ENCODE peak calls at places on chromosome 1, in seven cellular contexts. C is left ventricle myocardium inferior, X is SK-N-SH, F is lower leg skin, S is neural progenitor cell, I is cardiac fibroblast, R is fibroblast of the aortic adventitia. M is an unnamed sample.

GRCh38 chr1:12810691-12811408 is 19.7 kb downstream of the PRAMEF1 start:
- DNase-seq in C (no peak), X (no peak), F (no peak), S (no peak), I (no peak), R (peak), M (peak)

GRCh38 chr1:7574121-7575040 is 196.7 kb upstream of the VAMP3 start:
- DNase-seq in C (no peak), X (no peak), F (no peak), S (no peak), I (no peak), R (no peak), M (no peak)

GRCh38 chr1:225474439-225474985 is 46.7 kb upstream of the LBR start:
- DNase-seq in C (no peak), X (no peak), F (peak), S (no peak), I (no peak), R (no peak), M (no peak)

GRCh38 chr1:84006574-84006973 is 7.6 kb upstream of the TTLL7 start:
- DNase-seq in C (no peak), X (no peak), F (no peak), S (no peak), I (no peak), R (no peak), M (no peak)

GRCh38 chr1:86259390-86259789 is 102.8 kb upstream of the COL24A1 start:
- DNase-seq in C (no peak), X (no peak), F (no peak), S (no peak), I (peak), R (peak), M (peak)

GRCh38 chr1:205939690-205940330 is 3.4 kb downstream of the SLC26A9 start:
- DNase-seq in C (no peak), X (peak), F (no peak), S (peak), I (no peak), R (no peak), M (no peak)

GRCh38 chr1:115492019-115492595 is 149.7 kb upstream of the VANGL1 start:
- DNase-seq in C (no peak), X (no peak), F (no peak), S (peak), I (no peak), R (no peak), M (no peak)

GRCh38 chr1:206581571-206581981 is 30.7 kb downstream of the EIF2D start:
- DNase-seq in C (peak), X (no peak), F (no peak), S (no peak), I (peak), R (no peak), M (no peak)

GRCh38 chr1:11071463-11072215 is 11.8 kb upstream of the SRM start:
- DNase-seq in C (no peak), X (no peak), F (peak), S (no peak), I (no peak), R (no peak), M (no peak)

GRCh38 chr1:39919545-39919944 is 17.8 kb upstream of the MYCL start:
- DNase-seq in C (no peak), X (peak), F (no peak), S (peak), I (peak), R (peak), M (peak)

GRCh38 chr1:227793948-227794812 is 21.3 kb upstream of the PRSS38 start:
- DNase-seq in C (peak), X (peak), F (peak), S (peak), I (peak), R (peak), M (peak)

GRCh38 chr1:7232936-7233540 is 447.8 kb downstream of the CAMTA1 start:
- DNase-seq in C (no peak), X (no peak), F (peak), S (no peak), I (no peak), R (no peak), M (no peak)

GRCh38 chr1:43585596-43585995 is 54.9 kb downstream of the PTPRF start:
- DNase-seq in C (no peak), X (no peak), F (no peak), S (no peak), I (no peak), R (no peak), M (no peak)

GRCh38 chr1:43583058-43583457 is 52.4 kb downstream of the PTPRF start:
- DNase-seq in C (no peak), X (no peak), F (no peak), S (no peak), I (no peak), R (no peak), M (no peak)

GRCh38 chr1:43582162-43582566 is 51.5 kb downstream of the PTPRF start:
- DNase-seq in C (no peak), X (no peak), F (no peak), S (peak), I (peak), R (peak), M (peak)

GRCh38 chr1:43586136-43586726 is 55.5 kb downstream of the PTPRF start:
- DNase-seq in C (no peak), X (no peak), F (no peak), S (no peak), I (no peak), R (no peak), M (no peak)

DNA sequence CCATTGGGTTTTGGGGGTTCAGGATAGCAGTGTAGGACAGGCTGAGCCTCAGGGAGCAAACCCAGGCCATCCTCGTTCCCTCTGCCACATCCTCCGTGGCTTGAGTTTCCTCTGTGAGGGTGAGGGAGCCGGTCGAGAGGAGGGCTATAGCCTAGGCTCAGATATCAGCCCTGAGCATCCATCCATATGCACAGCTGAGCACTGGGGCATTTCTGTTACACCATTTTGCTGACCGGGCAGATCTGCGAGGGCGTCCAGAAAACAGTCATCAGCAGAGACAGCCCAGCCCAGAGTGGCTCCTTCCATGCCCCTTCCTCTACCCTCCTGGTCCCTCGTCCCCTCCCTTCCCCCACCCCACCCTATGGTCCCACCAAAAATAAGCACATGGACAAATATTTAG is 53.5 kb downstream of the PTPRF start:
- DNase-seq in C (no peak), X (no peak), F (no peak), S (no peak), I (no peak), R (no peak), M (no peak)
- H3K4me3 ChIP-seq in C (no peak), X (no peak), F (no peak), S (no peak), I (no peak), R (no peak), M (no peak)

DNA sequence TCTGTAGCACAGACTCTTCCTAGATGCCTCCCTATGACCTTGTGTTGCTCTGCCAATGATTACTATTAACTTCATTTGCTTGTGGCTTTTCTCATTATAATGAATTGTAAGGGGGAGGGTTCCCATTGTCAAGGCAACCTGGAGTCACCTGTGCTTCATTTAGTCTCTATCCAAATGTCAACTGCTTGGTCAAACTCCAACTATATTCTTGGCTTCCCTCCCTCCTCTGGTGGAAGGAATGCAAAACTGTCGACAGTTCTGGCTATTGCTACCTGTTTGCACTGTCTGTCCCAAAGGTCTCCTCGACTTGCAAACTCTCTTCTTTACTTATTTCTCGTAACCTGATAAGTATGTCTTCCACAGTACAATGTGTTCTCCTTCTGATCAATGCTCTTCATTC is 100.3 kb downstream of the CACNA1E start:
- DNase-seq in C (no peak), X (no peak), F (no peak), S (peak), I (no peak), R (no peak), M (no peak)
- TF ChIP-seq CTCF in C (peak), X (no peak), F (no peak), S (peak), I (no peak), R (no peak), M (no peak)

GRCh38 chr1:232472485-232473041 is 157.4 kb downstream of the SIPA1L2 start:
- DNase-seq in C (no peak), X (no peak), F (no peak), S (no peak), I (peak), R (peak), M (peak)
- H3K4me3 ChIP-seq in C (no peak), X (no peak), F (no peak), S (no peak), I (no peak), R (no peak), M (no peak)

DNA sequence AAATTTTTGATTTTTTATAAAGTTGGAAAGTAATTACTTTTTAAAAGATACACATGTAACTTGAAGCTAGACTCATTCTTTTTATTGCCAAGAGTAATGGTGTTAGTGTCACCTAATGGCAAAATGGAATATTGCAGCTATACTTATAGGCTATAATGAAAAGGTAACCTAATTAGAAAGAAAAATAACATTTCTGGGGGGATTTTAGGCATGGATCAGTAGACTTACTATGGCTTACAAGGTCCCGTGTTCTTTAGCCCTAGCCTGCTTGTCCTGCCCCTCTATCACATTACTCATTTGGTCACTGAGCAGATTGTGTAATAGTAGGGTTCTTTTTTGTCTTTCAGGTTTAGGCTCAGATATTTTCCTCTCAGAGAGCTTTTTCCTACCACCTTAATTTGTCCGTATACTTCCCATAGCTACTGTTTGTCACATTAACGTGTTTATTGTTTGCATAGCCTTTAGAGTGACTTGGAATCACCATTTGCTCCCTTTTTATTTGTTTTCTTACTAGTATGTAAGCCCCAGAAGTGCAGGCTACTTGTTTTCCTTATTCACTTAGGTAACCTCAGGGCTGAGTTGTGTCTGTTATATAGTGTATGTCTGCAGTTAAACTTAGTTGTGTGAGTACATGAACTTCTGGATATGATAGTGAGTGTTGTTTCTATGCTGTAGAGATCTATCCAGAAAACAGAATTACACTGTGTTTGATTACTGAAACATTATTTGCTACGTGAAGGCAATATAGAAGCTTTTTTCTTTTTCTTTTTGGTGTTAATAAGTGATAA is 58.7 kb downstream of the RABGAP1L start:
- DNase-seq in C (no peak), X (peak), F (no peak), S (peak), I (peak), R (peak), M (peak)
- TF ChIP-seq CTCF in C (peak), X (peak), F (no peak), S (peak), I (peak), R (peak), M (peak)

GRCh38 chr1:9438431-9439073 is 100.7 kb upstream of the SLC25A33 start:
- DNase-seq in C (peak), X (no peak), F (peak), S (no peak), I (peak), R (peak), M (peak)

GRCh38 chr1:9440763-9441194 is 98.5 kb upstream of the SLC25A33 start:
- DNase-seq in C (peak), X (no peak), F (no peak), S (no peak), I (no peak), R (no peak), M (no peak)

GRCh38 chr1:9440261-9440660 is 99.0 kb upstream of the SLC25A33 start:
- DNase-seq in C (no peak), X (no peak), F (no peak), S (no peak), I (no peak), R (no peak), M (no peak)

GRCh38 chr1:9437931-9438330 is 101.3 kb upstream of the SLC25A33 start:
- DNase-seq in C (peak), X (no peak), F (peak), S (no peak), I (peak), R (peak), M (peak)

DNA sequence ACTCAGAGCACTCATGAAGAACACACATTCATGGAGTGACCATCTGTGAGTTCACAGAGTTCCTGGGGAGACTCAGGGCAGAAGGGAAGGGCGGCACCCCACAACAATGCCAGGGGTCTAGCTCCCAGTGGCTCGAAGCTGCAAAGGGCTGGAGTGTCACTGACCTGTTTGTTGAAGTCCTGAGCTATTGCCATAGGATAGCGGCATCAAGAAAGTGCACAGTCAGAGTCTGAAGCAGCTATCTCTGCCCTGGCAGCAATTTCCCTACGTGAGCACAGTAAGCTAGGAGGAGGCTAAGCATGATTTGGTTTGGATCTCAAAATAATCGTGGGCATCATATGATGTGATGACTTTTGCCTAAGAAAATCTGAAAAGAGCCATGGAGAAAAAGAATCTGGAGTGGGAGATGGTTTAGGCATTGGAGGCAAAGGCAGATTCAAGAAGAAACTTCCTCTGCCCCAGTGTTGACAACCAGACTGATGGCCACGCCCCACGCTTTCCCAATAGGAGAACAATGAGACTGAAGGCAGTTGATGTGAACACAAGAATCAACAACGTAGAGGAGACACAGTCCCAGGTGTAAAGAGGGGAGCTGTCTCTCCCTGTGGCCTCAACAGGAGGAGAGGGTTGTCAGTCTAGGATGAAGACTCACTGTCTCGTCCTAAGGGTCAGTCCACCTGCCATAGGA is 100.0 kb upstream of the SLC25A33 start:
- DNase-seq in C (no peak), X (no peak), F (peak), S (no peak), I (peak), R (peak), M (peak)
- H3K4me3 ChIP-seq in C (no peak), X (no peak), F (no peak), S (no peak), I (no peak), R (no peak), M (no peak)

GRCh38 chr1:63664742-63665141 is 71.5 kb downstream of the PGM1 start:
- DNase-seq in C (no peak), X (no peak), F (no peak), S (no peak), I (no peak), R (no peak), M (no peak)

GRCh38 chr1:63663301-63663700 is 70.1 kb downstream of the PGM1 start:
- DNase-seq in C (no peak), X (no peak), F (no peak), S (no peak), I (no peak), R (peak), M (no peak)

GRCh38 chr1:63662846-63663245 is 69.6 kb downstream of the PGM1 start:
- DNase-seq in C (no peak), X (no peak), F (no peak), S (no peak), I (peak), R (peak), M (peak)

GRCh38 chr1:63663873-63664272 is 70.7 kb downstream of the PGM1 start:
- DNase-seq in C (no peak), X (no peak), F (no peak), S (no peak), I (no peak), R (peak), M (no peak)

DNA sequence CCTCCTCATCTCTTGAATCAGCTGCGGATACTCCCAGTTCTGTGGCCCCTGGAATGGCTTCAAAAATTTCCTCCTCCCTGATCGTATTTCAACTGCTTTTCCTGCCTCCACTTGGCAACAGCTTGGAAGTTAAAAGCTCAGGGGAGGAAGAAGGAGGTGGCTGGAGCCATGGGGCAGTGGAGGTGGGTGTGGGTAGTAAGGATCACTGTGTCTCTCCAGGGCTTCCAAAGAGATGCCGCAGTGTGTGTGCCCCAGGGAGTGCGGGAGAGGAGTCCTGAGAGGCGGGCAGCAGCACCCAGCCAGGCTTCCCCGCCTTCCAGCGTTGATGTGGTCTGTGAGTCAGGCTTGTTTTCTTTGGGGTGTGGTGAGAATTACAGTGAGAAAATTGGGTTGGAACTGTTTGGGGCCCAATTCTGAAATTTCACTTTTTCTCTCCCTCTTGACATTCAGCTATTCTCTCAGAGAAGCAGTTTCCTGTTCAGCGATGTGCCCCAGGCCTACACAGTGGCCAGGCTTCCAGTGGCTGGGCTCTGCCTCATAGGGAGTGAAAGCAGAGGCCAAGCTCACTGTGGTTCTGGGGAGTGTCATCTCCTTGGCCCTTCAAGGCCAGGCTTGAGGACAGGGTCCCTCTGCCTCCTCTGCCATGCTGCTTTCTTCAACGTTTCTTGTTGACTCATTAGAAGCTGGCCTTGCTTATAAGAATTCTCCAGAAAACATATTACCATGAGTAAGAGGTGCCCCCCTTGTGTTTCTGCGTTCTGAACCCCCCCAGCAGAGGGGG is 69.0 kb downstream of the PGM1 start:
- DNase-seq in C (peak), X (no peak), F (peak), S (no peak), I (peak), R (peak), M (peak)
- TF ChIP-seq CTCF in C (no peak), X (no peak), F (no peak), S (no peak), I (no peak), R (no peak), M (no peak)

GRCh38 chr1:64469121-64469520 is 808 bp upstream of the CACHD1 start:
- DNase-seq in C (no peak), X (no peak), F (no peak), S (no peak), I (no peak), R (no peak), M (no peak)
- H3K4me3 ChIP-seq in C (peak), X (peak), F (no peak), S (peak), I (no peak), R (no peak), M (no peak)

DNA sequence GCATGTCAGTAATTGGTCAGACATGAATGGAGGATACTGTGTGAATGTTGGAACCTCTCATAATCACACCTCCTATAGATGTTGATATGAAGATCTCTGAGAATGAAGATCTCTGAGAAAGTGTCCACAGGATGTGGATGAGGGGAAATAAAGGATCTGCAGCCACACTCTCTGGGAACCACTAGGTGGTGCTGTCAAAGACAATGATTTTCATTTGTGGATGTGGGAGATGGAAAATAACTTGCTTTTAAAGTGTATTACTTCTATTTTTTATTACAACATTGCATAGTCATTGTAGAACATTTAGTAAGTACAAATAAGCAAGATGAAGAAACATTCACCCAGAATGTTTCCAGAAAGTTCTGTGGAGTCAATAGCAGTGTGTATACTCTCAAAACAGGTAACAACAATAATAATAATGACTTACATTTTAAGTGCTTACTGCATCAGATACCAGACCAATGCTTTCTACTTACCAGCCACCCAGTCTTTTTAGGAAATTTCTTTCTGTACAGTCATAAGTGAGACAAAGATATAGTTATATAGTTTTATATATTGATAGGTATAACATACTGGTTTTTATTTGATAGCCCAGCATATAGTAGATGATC is 128.2 kb downstream of the ATG4C start:
- DNase-seq in C (no peak), X (peak), F (no peak), S (peak), I (peak), R (peak), M (peak)
- TF ChIP-seq CTCF in C (peak), X (peak), F (no peak), S (peak), I (peak), R (peak), M (peak)

GRCh38 chr1:32239790-32240139 is 7.3 kb upstream of the FAM167B start:
- DNase-seq in C (no peak), X (no peak), F (no peak), S (no peak), I (no peak), R (no peak), M (no peak)
- H3K4me3 ChIP-seq in C (peak), X (no peak), F (no peak), S (peak), I (no peak), R (peak), M (peak)